ENCODE peak calls at places on chromosomes 5 and 9, in six cellular contexts. One of them, this sample, is unnamed.

GRCh38 chr5:12071455-12071854 is 167.2 kb upstream of the CTNND2 start:
- DNase-seq in stimulated activated CD4-positive, alpha-beta T cell treated with anti-CD3 and anti-CD28 coated beads, Interleukin-2, amount 100 ng/mL, for 48 hours: no peak
- DNase-seq in spleen: no peak
- DNase-seq in SK-N-SH: no peak
- DNase-seq in activated CD4-positive, alpha-beta T cell treated with anti-CD3 and anti-CD28 coated beads, Interleukin-2, amount 50 U/mL, for 1 hour: no peak
- DNase-seq in GM10248: no peak
- DNase-seq in this sample: no peak

GRCh38 chr5:16791036-16791705 is 144.9 kb downstream of the MYO10 start:
- DNase-seq in SK-N-SH: peak; percentile 69
- DNase-seq in spleen: no peak
- DNase-seq in stimulated activated CD4-positive, alpha-beta T cell treated with anti-CD3 and anti-CD28 coated beads, Interleukin-2, amount 100 ng/mL, for 48 hours: peak; percentile 18
- DNase-seq in activated CD4-positive, alpha-beta T cell treated with anti-CD3 and anti-CD28 coated beads, Interleukin-2, amount 50 U/mL, for 1 hour: no peak
- DNase-seq in GM10248: peak; percentile 53
- DNase-seq in this sample: peak; percentile 51

GRCh38 chr9:98255578-98256296 is at the start of gene TBC1D2:
- DNase-seq in activated CD4-positive, alpha-beta T cell treated with anti-CD3 and anti-CD28 coated beads, Interleukin-2, amount 50 U/mL, for 1 hour: peak; percentile 97
- DNase-seq in stimulated activated CD4-positive, alpha-beta T cell treated with anti-CD3 and anti-CD28 coated beads, Interleukin-2, amount 100 ng/mL, for 48 hours: peak; percentile 97
- DNase-seq in spleen: peak; percentile 99
- DNase-seq in GM10248: peak; percentile 99
- DNase-seq in SK-N-SH: peak; percentile 98
- DNase-seq in this sample: peak; percentile 97

GRCh38 chr9:82488702-82489578 is 500.4 kb downstream of the SPATA31D1 start:
- DNase-seq in stimulated activated CD4-positive, alpha-beta T cell treated with anti-CD3 and anti-CD28 coated beads, Interleukin-2, amount 100 ng/mL, for 48 hours: no peak
- DNase-seq in GM10248: no peak
- DNase-seq in SK-N-SH: peak; percentile 22
- DNase-seq in activated CD4-positive, alpha-beta T cell treated with anti-CD3 and anti-CD28 coated beads, Interleukin-2, amount 50 U/mL, for 1 hour: no peak
- DNase-seq in spleen: no peak
- DNase-seq in this sample: no peak

GRCh38 chr5:138240690-138241385 is 27.7 kb upstream of the CDC23 start:
- DNase-seq in SK-N-SH: no peak
- DNase-seq in GM10248: no peak
- DNase-seq in stimulated activated CD4-positive, alpha-beta T cell treated with anti-CD3 and anti-CD28 coated beads, Interleukin-2, amount 100 ng/mL, for 48 hours: peak; percentile 2
- DNase-seq in spleen: peak; percentile 36
- DNase-seq in activated CD4-positive, alpha-beta T cell treated with anti-CD3 and anti-CD28 coated beads, Interleukin-2, amount 50 U/mL, for 1 hour: no peak
- DNase-seq in this sample: no peak

GRCh38 chr9:113807173-113808061 is 68.7 kb upstream of the ZNF618 start:
- DNase-seq in GM10248: peak; percentile 73
- DNase-seq in stimulated activated CD4-positive, alpha-beta T cell treated with anti-CD3 and anti-CD28 coated beads, Interleukin-2, amount 100 ng/mL, for 48 hours: peak; percentile 26
- DNase-seq in SK-N-SH: peak; percentile 75
- DNase-seq in spleen: no peak
- DNase-seq in activated CD4-positive, alpha-beta T cell treated with anti-CD3 and anti-CD28 coated beads, Interleukin-2, amount 50 U/mL, for 1 hour: peak; percentile 8
- DNase-seq in this sample: peak; percentile 82

GRCh38 chr9:100084145-100084478 is 14.7 kb downstream of the ERP44 start:
- DNase-seq in spleen: no peak
- DNase-seq in activated CD4-positive, alpha-beta T cell treated with anti-CD3 and anti-CD28 coated beads, Interleukin-2, amount 50 U/mL, for 1 hour: no peak
- DNase-seq in GM10248: no peak
- DNase-seq in SK-N-SH: no peak
- DNase-seq in stimulated activated CD4-positive, alpha-beta T cell treated with anti-CD3 and anti-CD28 coated beads, Interleukin-2, amount 100 ng/mL, for 48 hours: no peak
- DNase-seq in this sample: no peak

GRCh38 chr5:106880656-106881055 is 790.1 kb downstream of the EFNA5 start:
- DNase-seq in activated CD4-positive, alpha-beta T cell treated with anti-CD3 and anti-CD28 coated beads, Interleukin-2, amount 50 U/mL, for 1 hour: no peak
- DNase-seq in SK-N-SH: no peak
- DNase-seq in spleen: no peak
- DNase-seq in stimulated activated CD4-positive, alpha-beta T cell treated with anti-CD3 and anti-CD28 coated beads, Interleukin-2, amount 100 ng/mL, for 48 hours: no peak
- DNase-seq in GM10248: no peak
- DNase-seq in this sample: no peak

GRCh38 chr9:76297721-76298239 is 96.4 kb downstream of the RFK start:
- DNase-seq in GM10248: no peak
- DNase-seq in SK-N-SH: no peak
- DNase-seq in activated CD4-positive, alpha-beta T cell treated with anti-CD3 and anti-CD28 coated beads, Interleukin-2, amount 50 U/mL, for 1 hour: no peak
- DNase-seq in spleen: no peak
- DNase-seq in stimulated activated CD4-positive, alpha-beta T cell treated with anti-CD3 and anti-CD28 coated beads, Interleukin-2, amount 100 ng/mL, for 48 hours: no peak
- DNase-seq in this sample: no peak